ENCODE peak calls at places on chromosomes 2 and 18, in four cellular contexts. J is heart left ventricle, B is tibial nerve, A is cardiac muscle cell. S is an unnamed sample.

GRCh38 chr2:215736653-215737290 is 276.6 kb downstream of the MREG start:
- DNase-seq in J (no peak), B (no peak), A (peak; percentile 20), S (no peak)

GRCh38 chr2:154709215-154709614 is 10.7 kb downstream of the KCNJ3 start:
- DNase-seq in J (no peak), B (no peak), A (no peak), S (no peak)

GRCh38 chr2:64910972-64911433 is 78.2 kb upstream of the SLC1A4 start:
- DNase-seq in J (no peak), B (no peak), A (no peak), S (no peak)

GRCh38 chr2:103459302-103459701 is 697.5 kb downstream of the TMEM182 start:
- DNase-seq in J (no peak), B (no peak), A (peak; percentile 2), S (no peak)

GRCh38 chr18:79950440-79951341 is 762 bp downstream of the SLC66A2 start:
- DNase-seq in J (peak; percentile 57), B (no peak), A (peak; percentile 62), S (no peak)

GRCh38 chr2:24702800-24703199 is 90.4 kb downstream of the PTRHD1 start:
- DNase-seq in J (no peak), B (no peak), A (no peak), S (no peak)

GRCh38 chr2:63569740-63570139 is 18.5 kb downstream of the WDPCP start:
- DNase-seq in J (no peak), B (no peak), A (no peak), S (no peak)

GRCh38 chr2:195706161-195706900 is 49.3 kb downstream of the SLC39A10 start:
- DNase-seq in J (no peak), B (no peak), A (peak; percentile 40), S (no peak)

GRCh38 chr2:160406591-160407392 is 86.8 kb downstream of the RBMS1 start:
- DNase-seq in J (peak; percentile 60), B (peak; percentile 82), A (peak; percentile 54), S (peak; percentile 56)

GRCh38 chr2:179129574-179130238 is 79.8 kb upstream of the CCDC141 start:
- DNase-seq in J (no peak), B (no peak), A (peak; percentile 19), S (no peak)

GRCh38 chr2:8737571-8738175 is 55.8 kb downstream of the ID2 start:
- DNase-seq in J (no peak), B (no peak), A (no peak), S (no peak)

GRCh38 chr2:192585418-192585817 is 390.7 kb upstream of the TMEFF2 start:
- DNase-seq in J (no peak), B (no peak), A (no peak), S (no peak)

GRCh38 chr2:16330012-16330411 is 335.6 kb downstream of the CYRIA start:
- DNase-seq in J (no peak), B (no peak), A (peak; percentile 69), S (no peak)
- H3K9me3 ChIP-seq in J (no peaks in the 10 kb centered on the region), B (no peaks in the 10 kb centered on the region), A (no peaks in the 10 kb centered on the region), S (no peaks in the 10 kb centered on the region)

DNA sequence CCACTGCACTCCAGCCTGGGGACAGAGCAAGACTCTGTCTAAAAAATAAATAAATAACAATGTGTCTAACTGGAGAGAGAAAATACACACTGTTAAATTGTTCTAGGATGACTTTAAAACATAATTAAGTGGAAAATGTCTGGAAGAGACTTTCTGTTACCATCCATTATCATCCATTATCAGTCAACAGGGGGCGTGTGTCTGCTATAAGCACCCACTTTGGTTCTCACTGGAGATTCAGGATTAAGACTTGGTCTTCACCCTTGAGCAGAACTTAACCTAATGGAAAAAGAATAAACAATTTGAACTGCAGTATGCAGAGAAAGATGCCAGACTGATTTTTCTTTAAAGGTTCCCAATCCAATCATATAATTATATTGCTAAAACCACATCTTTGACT is 999.8 kb upstream of the GYPC start:
- DNase-seq in J (no peak), B (no peak), A (no peak), S (no peak)
- TF ChIP-seq CTCF in J (no peak), B (no peak), A (no peak), S (no peak)

DNA sequence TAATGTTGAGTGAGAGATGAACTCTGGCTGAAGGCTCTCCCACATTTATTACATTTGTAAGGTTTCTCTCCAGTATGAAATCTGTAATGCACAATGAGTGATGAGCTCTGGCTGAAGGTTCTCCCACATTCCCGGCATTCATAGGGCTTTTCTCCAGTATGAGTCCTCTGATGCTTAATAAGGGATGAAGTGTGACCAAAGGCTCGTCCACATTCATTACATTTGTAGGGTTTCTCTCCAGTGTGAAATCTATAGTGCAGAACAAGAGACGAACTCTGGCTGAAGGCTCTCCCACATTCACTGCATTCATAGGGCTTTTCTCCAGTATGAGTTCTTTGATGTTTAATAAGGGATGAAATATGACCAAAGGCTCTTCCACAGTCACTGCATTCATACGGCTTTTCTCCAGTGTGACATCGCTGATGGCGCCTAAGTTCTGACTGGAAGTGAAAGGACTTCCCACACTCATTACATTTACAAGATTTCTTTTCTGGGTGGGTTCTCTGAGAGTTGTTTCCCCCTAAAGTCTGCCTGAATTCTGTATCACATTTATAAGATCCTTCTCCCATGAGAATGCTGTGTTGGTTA is 10.2 kb downstream of the ZNF514 start:
- DNase-seq in J (no peak), B (no peak), A (no peak), S (no peak)
- H3K9me3 ChIP-seq in J (peaks cover 87% of the 10 kb centered on the region), B (peaks cover 79% of the 10 kb centered on the region), A (peaks cover 12% of the 10 kb centered on the region), S (peaks cover 39% of the 10 kb centered on the region)

GRCh38 chr2:47559079-47559684 is 156.2 kb downstream of the MSH2 start:
- DNase-seq in J (peak; percentile 36), B (no peak), A (no peak), S (no peak)
- TF ChIP-seq CTCF in J (no peak), B (no peak), A (no peak), S (no peak)

DNA sequence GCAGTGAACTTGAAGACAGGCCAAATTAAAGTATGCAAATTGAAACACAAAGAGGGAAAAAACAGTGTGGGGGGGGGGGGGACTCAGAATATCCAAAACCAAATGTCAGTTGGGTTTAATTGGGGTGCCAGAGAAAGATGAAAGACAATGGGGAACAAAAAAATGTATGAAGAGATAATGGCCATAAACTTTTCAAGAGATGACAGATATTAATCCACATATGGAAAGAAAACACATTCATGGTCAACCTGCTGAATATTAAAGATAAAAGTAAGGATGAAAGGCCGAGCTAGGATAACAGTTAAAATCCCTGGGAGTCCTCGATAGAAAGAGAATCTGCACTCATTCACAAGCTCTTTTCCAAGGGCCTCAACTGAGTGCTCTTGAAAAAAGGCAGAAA is 26.6 kb downstream of the SMAD2 start:
- DNase-seq in J (no peak), B (no peak), A (no peak), S (no peak)
- H3K9me3 ChIP-seq in J (no peaks in the 10 kb centered on the region), B (peaks cover 3% of the 10 kb centered on the region), A (no peaks in the 10 kb centered on the region), S (peaks cover 3% of the 10 kb centered on the region)

GRCh38 chr2:240451108-240451611 is 15.7 kb downstream of the GPC1 start:
- DNase-seq in J (peak; percentile 44), B (no peak), A (no peak), S (no peak)
- TF ChIP-seq CTCF in J (no peak), B (no peak), A (no peak), S (no peak)

GRCh38 chr2:52765735-52766134 is 1001.9 kb upstream of the CHAC2 start:
- DNase-seq in J (no peak), B (no peak), A (no peak), S (no peak)
- H3K9me3 ChIP-seq in J (no peaks in the 10 kb centered on the region), B (no peaks in the 10 kb centered on the region), A (no peaks in the 10 kb centered on the region), S (peaks cover 3% of the 10 kb centered on the region)

GRCh38 chr2:71783815-71784214 is 330.5 kb downstream of the DYSF start:
- DNase-seq in J (no peak), B (no peak), A (no peak), S (peak; percentile 11)

GRCh38 chr2:71785550-71785951 is 332.2 kb downstream of the DYSF start:
- DNase-seq in J (no peak), B (no peak), A (no peak), S (peak; percentile 27)

GRCh38 chr2:71783215-71783614 is 329.9 kb downstream of the DYSF start:
- DNase-seq in J (no peak), B (no peak), A (no peak), S (no peak)

GRCh38 chr2:71786291-71787107 is 333.1 kb downstream of the DYSF start:
- DNase-seq in J (no peak), B (no peak), A (no peak), S (peak; percentile 25)

GRCh38 chr2:71784734-71785549 is 331.6 kb downstream of the DYSF start:
- DNase-seq in J (no peak), B (no peak), A (no peak), S (peak; percentile 9)
- TF ChIP-seq CTCF in J (no peak), B (no peak), A (no peak), S (no peak)

GRCh38 chr2:83282067-83282795 is 1176.8 kb downstream of the SUCLG1 start:
- DNase-seq in J (no peak), B (no peak), A (no peak), S (no peak)

GRCh38 chr2:83282851-83283250 is 1176.2 kb downstream of the SUCLG1 start:
- DNase-seq in J (no peak), B (no peak), A (no peak), S (no peak)
- H3K9me3 ChIP-seq in J (no peaks in the 10 kb centered on the region), B (no peaks in the 10 kb centered on the region), A (no peaks in the 10 kb centered on the region), S (no peaks in the 10 kb centered on the region)

S was measured in lung.